ENCODE peak calls at places on chromosomes 16 and 17, in nine cellular contexts. N, P, C, L, H, B, O, S and T are unnamed samples.
A peak's percentile ranks its signal among the peaks of the same experiment; 100 is the strongest.

GRCh38 chr17:16987830-16988601 is 16.1 kb upstream of the TNFRSF13B start:
- DNase-seq in S (no peak), O (no peak), B (peak; percentile 59), L (peak; percentile 92), H (no peak), P (peak; percentile 67), N (peak; percentile 57), C (peak; percentile 74), T (peak; percentile 78)

GRCh38 chr17:19361975-19362292 is 589 bp downstream of the B9D1 start:
- DNase-seq in C (no peak), B (no peak), N (no peak), L (no peak), P (no peak), H (no peak), O (no peak), S (no peak), T (no peak)

GRCh38 chr17:32289454-32289853 is 23.8 kb downstream of the RHBDL3 start:
- DNase-seq in O (no peak), H (no peak), N (no peak), S (no peak), P (no peak), L (peak; percentile 91), B (no peak), C (no peak), T (no peak)

GRCh38 chr17:80727409-80727755 is 182.7 kb downstream of the RPTOR start:
- DNase-seq in L (no peak), N (no peak), S (no peak), H (no peak), C (no peak), O (no peak), B (no peak), P (no peak), T (no peak)

GRCh38 chr16:87431926-87432325 is 39.8 kb downstream of the MAP1LC3B start:
- DNase-seq in H (no peak), O (no peak), B (no peak), P (no peak), S (no peak), L (no peak), C (no peak), N (no peak), T (no peak)

GRCh38 chr17:31067699-31068184 is 27.0 kb upstream of the NF1 start:
- DNase-seq in L (no peak), B (no peak), N (no peak), P (no peak), S (no peak), H (no peak), O (no peak), C (no peak), T (no peak)

GRCh38 chr16:23388786-23389185 is 64.2 kb downstream of the COG7 start:
- DNase-seq in C (no peak), H (no peak), N (no peak), B (no peak), P (no peak), S (no peak), O (no peak), L (no peak), T (no peak)

GRCh38 chr16:19696961-19697360 is 21.1 kb downstream of the KNOP1 start:
- DNase-seq in C (no peak), O (peak; percentile 38), L (no peak), B (peak; percentile 49), S (no peak), N (no peak), H (no peak), P (no peak), T (no peak)

GRCh38 chr17:75795820-75796607 is 11.4 kb downstream of the UNK start:
- DNase-seq in H (no peak), P (no peak), S (no peak), N (no peak), O (no peak), B (no peak), L (no peak), C (no peak), T (peak; percentile 3)

GRCh38 chr16:23400387-23400930 is 52.5 kb downstream of the COG7 start:
- DNase-seq in L (no peak), C (no peak), H (no peak), P (no peak), N (no peak), O (no peak), B (no peak), S (no peak), T (no peak)

GRCh38 chr17:56681561-56682266 is 88.2 kb downstream of the NOG start:
- DNase-seq in L (no peak), O (no peak), C (no peak), H (no peak), S (no peak), P (peak; percentile 5), N (no peak), B (no peak), T (no peak)

GRCh38 chr16:75486014-75486404 is 9.2 kb downstream of the CHST6 start:
- DNase-seq in C (no peak), N (no peak), B (no peak), L (no peak), O (peak; percentile 88), P (no peak), H (no peak), S (peak; percentile 69), T (no peak)

GRCh38 chr16:17246974-17247718 is 223.6 kb downstream of the XYLT1 start:
- DNase-seq in B (no peak), O (no peak), L (no peak), N (peak; percentile 44), P (no peak), H (no peak), S (no peak), C (no peak), T (no peak)

GRCh38 chr16:2930236-2930635 is 18.5 kb downstream of the FLYWCH1 start:
- DNase-seq in L (no peak), O (no peak), S (no peak), H (no peak), B (no peak), N (no peak), P (no peak), C (no peak), T (no peak)

GRCh38 chr16:85084841-85085535 is 27.3 kb downstream of the CIBAR2 start:
- DNase-seq in O (no peak), S (no peak), B (no peak), N (no peak), H (no peak), P (no peak), L (no peak), C (no peak), T (no peak)

GRCh38 chr17:35489944-35490343 is 41.4 kb upstream of the SLFN13 start:
- DNase-seq in L (peak; percentile 59), S (no peak), N (no peak), B (no peak), P (no peak), O (no peak), H (no peak), C (no peak), T (no peak)

GRCh38 chr17:67608691-67609090 is 109.0 kb upstream of the NOL11 start:
- DNase-seq in C (no peak), P (no peak), H (no peak), L (no peak), B (no peak), N (no peak), O (no peak), S (no peak), T (no peak)

GRCh38 chr16:48408688-48409087 is 23.5 kb upstream of the SIAH1 start:
- DNase-seq in B (no peak), L (no peak), S (no peak), C (peak; percentile 41), P (no peak), H (no peak), O (no peak), N (peak; percentile 39), T (no peak)

GRCh38 chr17:49277638-49278037 is 47.1 kb upstream of the PHOSPHO1 start:
- DNase-seq in B (no peak), S (no peak), O (no peak), C (no peak), P (no peak), H (no peak), L (no peak), N (no peak), T (no peak)

GRCh38 chr16:4340443-4340842 is 10.7 kb downstream of the PAM16 start:
- DNase-seq in P (no peak), C (no peak), O (no peak), N (no peak), H (no peak), B (no peak), L (no peak), S (no peak), T (no peak)

GRCh38 chr17:14336418-14336817 is 35.5 kb downstream of the HS3ST3B1 start:
- DNase-seq in C (peak; percentile 35), N (no peak), P (no peak), S (no peak), O (no peak), L (no peak), H (no peak), B (no peak), T (no peak)

GRCh38 chr17:64661981-64662773 is at the start of gene SMURF2:
- DNase-seq in C (peak; percentile 85), N (peak; percentile 84), S (peak; percentile 81), P (peak; percentile 77), B (peak; percentile 65), O (peak; percentile 37), L (peak; percentile 96), H (peak; percentile 34), T (peak; percentile 83)

GRCh38 chr17:45227101-45227591 is 5.5 kb downstream of the FMNL1 start:
- DNase-seq in S (no peak), N (no peak), P (no peak), O (no peak), H (no peak), C (peak; percentile 58), L (no peak), B (no peak), T (peak; percentile 55)

GRCh38 chr16:20303012-20303411 is 24.3 kb downstream of the GP2 start:
- DNase-seq in H (no peak), C (no peak), N (no peak), S (no peak), L (no peak), O (no peak), P (no peak), B (no peak), T (no peak)

GRCh38 chr17:69523252-69523861 is 108.9 kb downstream of the MAP2K6 start:
- DNase-seq in L (peak; percentile 79), P (no peak), H (no peak), B (no peak), S (no peak), N (no peak), O (no peak), C (no peak), T (no peak)

GRCh38 chr17:32658470-32659418 is 172.0 kb downstream of the CDK5R1 start:
- DNase-seq in B (no peak), H (no peak), L (no peak), S (no peak), C (no peak), N (no peak), P (no peak), O (no peak), T (no peak)

GRCh38 chr16:84730406-84731106 is 30.8 kb downstream of the USP10 start:
- DNase-seq in H (no peak), B (no peak), N (peak; percentile 63), P (no peak), S (no peak), L (no peak), O (peak; percentile 48), C (peak; percentile 57), T (no peak)

GRCh38 chr16:14249291-14250032 is 178.3 kb downstream of the MRTFB start:
- DNase-seq in P (peak; percentile 21), S (peak; percentile 42), N (peak; percentile 39), B (no peak), O (peak; percentile 2), C (no peak), L (peak; percentile 79), H (no peak), T (no peak)

GRCh38 chr16:13492046-13492445 is 427.9 kb upstream of the ERCC4 start:
- DNase-seq in B (no peak), O (no peak), L (no peak), C (no peak), P (no peak), H (no peak), N (no peak), S (no peak), T (no peak)

GRCh38 chr16:49859139-49859947 is 3.4 kb upstream of the ZNF423 start:
- DNase-seq in N (no peak), B (no peak), L (peak; percentile 67), C (peak; percentile 86), P (no peak), S (no peak), O (no peak), H (no peak), T (no peak)